ENCODE peak calls at places on chromosome 4, in five cellular contexts. U is adrenal gland, B is right atrium auricular region, I is H1, D is foreskin keratinocyte. J is an unnamed sample.

GRCh38 chr4:159291176-159291575 is 188.3 kb downstream of the RAPGEF2 start:
- DNase-seq in U (no peak), B (no peak), I (no peak), D (peak; percentile 15), J (no peak)

GRCh38 chr4:110165382-110166285 is 32.8 kb downstream of the ELOVL6 start:
- DNase-seq in U (peak; percentile 59), B (no peak), I (no peak), D (peak; percentile 90), J (no peak)

GRCh38 chr4:188008377-188008776 is 12.8 kb downstream of the ZFP42 start:
- DNase-seq in U (no peak), B (no peak), I (no peak), D (peak; percentile 94), J (peak; percentile 60)

GRCh38 chr4:22678851-22679517 is 13.8 kb upstream of the GBA3 start:
- DNase-seq in U (no peak), B (no peak), I (no peak), D (no peak), J (no peak)

GRCh38 chr4:35963969-35964515 is 280.3 kb downstream of the ARAP2 start:
- DNase-seq in U (no peak), B (no peak), I (no peak), D (peak; percentile 42), J (no peak)

GRCh38 chr4:89109841-89110540 is 1.3 kb upstream of the TIGD2 start:
- DNase-seq in U (no peak), B (no peak), I (no peak), D (no peak), J (no peak)

GRCh38 chr4:172344266-172344772 is 531.1 kb downstream of the GALNTL6 start:
- DNase-seq in U (no peak), B (no peak), I (no peak), D (no peak), J (no peak)

GRCh38 chr4:133377286-133377685 is 228.2 kb downstream of the PCDH10 start:
- DNase-seq in U (no peak), B (no peak), I (no peak), D (no peak), J (no peak)

GRCh38 chr4:37802068-37802666 is 24.3 kb upstream of the PGM2 start:
- DNase-seq in U (peak; percentile 78), B (no peak), I (no peak), D (peak; percentile 74), J (peak; percentile 63)

GRCh38 chr4:143025111-143025704 is 159.5 kb upstream of the USP38 start:
- DNase-seq in U (no peak), B (no peak), I (no peak), D (peak; percentile 16), J (no peak)

GRCh38 chr4:2799444-2799911 is 6.6 kb downstream of the SH3BP2 start:
- DNase-seq in U (peak; percentile 36), B (no peak), I (no peak), D (no peak), J (no peak)

GRCh38 chr4:6730603-6731300 is 14.8 kb downstream of the BLOC1S4 start:
- DNase-seq in U (no peak), B (peak; percentile 68), I (no peak), D (no peak), J (no peak)

GRCh38 chr4:46698891-46699290 is 210.2 kb downstream of the COX7B2 start:
- DNase-seq in U (no peak), B (no peak), I (no peak), D (no peak), J (no peak)

GRCh38 chr4:23903859-23904438 is 14.1 kb upstream of the PPARGC1A start:
- DNase-seq in U (no peak), B (no peak), I (no peak), D (no peak), J (no peak)

GRCh38 chr4:172826866-172827265 is 341.7 kb upstream of the GALNT7 start:
- DNase-seq in U (no peak), B (no peak), I (no peak), D (no peak), J (no peak)

GRCh38 chr4:89482248-89482647 is 174.6 kb upstream of the GPRIN3 start:
- DNase-seq in U (no peak), B (no peak), I (no peak), D (peak; percentile 40), J (no peak)

GRCh38 chr4:101346312-101346561 is 1.1 kb downstream of the PPP3CA start:
- DNase-seq in U (no peak), B (no peak), I (no peak), D (no peak), J (no peak)

GRCh38 chr4:109191216-109191615 is 111.2 kb downstream of the COL25A1 start:
- DNase-seq in U (no peak), B (no peak), I (no peak), D (no peak), J (no peak)

GRCh38 chr4:150960818-150961217 is 54.3 kb downstream of the LRBA start:
- DNase-seq in U (no peak), B (no peak), I (peak; percentile 71), D (peak; percentile 45), J (no peak)

GRCh38 chr4:94338681-94339351 is 3.8 kb downstream of the HPGDS start:
- DNase-seq in U (no peak), B (no peak), I (no peak), D (no peak), J (no peak)
- H3K27ac ChIP-seq in U (no peak overlapping the region), B (no peak overlapping the region), I (no peak overlapping the region), D (no peak overlapping the region), J (no peak overlapping the region)

GRCh38 chr4:65861993-65862392 is 191.7 kb upstream of the EPHA5 start:
- DNase-seq in U (no peak), B (no peak), I (no peak), D (peak; percentile 33), J (no peak)

GRCh38 chr4:65868096-65868824 is 198.0 kb upstream of the EPHA5 start:
- DNase-seq in U (no peak), B (no peak), I (no peak), D (peak; percentile 28), J (peak; percentile 36)

DNA sequence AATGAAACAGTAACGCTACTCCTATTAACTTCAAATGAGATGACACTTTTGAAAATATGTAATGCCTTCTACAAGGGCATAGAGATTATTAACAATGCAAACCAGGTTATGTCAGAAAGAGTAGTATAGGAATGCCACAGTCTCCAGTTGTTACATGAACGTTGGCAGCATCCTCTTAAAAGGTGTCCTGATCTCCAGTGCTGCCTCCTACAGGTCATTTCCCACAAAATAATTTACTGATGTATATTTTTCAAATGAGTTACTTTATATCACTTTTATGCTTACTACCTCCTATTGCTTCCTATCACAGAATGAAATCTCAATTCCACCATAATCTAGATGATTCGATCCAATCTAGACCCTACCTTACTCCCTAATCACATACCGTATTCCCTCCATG is 195.2 kb upstream of the EPHA5 start:
- DNase-seq in U (no peak), B (no peak), I (no peak), D (peak; percentile 20), J (no peak)
- TF ChIP-seq CTCF in U (no peak), B (no peak), I (peak; percentile 32), D (peak; percentile 63), J (peak; percentile 38)

DNA sequence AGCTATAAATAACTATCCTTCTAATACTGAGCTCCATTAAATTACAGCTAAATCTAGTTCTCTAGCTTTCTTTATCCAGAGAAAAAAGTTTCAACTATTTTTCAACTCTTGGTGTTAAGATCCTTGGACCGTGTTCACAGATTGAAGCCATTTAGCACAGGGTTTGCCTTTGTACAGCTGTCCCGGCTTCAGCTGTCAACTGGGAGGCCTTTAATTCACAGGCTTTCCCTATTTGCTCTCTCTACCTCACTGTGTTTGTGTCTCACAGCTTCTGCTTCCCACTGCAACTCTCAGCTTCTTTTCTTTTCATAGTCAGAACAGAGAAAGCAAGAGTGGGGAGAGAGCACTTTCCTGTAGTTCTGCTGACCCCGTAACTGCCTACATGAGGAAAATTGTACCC is 76.9 kb upstream of the SMAD1 start:
- DNase-seq in U (no peak), B (no peak), I (no peak), D (no peak), J (no peak)
- H3K27ac ChIP-seq in U (no peak overlapping the region), B (no peak overlapping the region), I (no peak overlapping the region), D (no peak overlapping the region), J (no peak overlapping the region)

DNA sequence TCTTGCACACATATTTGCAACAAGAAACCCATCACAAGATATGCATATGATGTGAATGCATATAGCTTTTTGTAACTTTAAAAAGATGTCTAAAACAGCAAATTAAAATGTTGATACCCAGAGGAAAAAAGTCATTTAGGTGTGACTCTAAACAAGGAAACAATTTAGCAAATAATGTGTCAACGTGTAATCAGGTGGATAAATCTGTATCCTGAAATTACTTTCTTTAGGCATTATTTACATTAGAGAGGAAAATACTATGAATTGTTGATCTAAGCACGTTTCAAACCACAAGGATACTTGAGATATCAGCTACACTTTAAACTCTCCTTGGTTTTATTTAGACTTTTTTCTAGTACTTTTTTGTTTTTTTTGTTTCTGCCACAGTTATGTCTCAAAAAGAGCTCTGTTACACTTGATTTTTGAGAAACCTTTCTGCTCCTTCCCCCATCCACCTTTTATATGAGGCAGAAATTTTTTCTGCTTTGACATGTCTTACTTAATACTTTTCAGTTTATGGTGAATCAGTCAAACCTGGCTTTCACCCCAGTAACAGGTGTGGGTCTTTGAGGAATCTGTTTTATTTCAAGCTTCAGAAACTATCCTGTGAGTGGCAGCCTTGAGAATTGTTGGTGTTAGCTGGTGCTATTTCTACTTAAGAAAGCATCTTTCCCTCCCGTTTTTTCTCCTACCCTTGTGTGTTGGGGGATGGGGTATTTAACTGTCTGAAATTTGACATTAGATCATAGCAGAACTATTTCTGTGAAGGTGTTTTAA is 1.9 kb downstream of the NPNT start:
- DNase-seq in U (no peak), B (no peak), I (no peak), D (peak; percentile 66), J (peak; percentile 61)
- TF ChIP-seq CTCF in U (no peak), B (no peak), I (no peak), D (peak; percentile 35), J (no peak)

DNA sequence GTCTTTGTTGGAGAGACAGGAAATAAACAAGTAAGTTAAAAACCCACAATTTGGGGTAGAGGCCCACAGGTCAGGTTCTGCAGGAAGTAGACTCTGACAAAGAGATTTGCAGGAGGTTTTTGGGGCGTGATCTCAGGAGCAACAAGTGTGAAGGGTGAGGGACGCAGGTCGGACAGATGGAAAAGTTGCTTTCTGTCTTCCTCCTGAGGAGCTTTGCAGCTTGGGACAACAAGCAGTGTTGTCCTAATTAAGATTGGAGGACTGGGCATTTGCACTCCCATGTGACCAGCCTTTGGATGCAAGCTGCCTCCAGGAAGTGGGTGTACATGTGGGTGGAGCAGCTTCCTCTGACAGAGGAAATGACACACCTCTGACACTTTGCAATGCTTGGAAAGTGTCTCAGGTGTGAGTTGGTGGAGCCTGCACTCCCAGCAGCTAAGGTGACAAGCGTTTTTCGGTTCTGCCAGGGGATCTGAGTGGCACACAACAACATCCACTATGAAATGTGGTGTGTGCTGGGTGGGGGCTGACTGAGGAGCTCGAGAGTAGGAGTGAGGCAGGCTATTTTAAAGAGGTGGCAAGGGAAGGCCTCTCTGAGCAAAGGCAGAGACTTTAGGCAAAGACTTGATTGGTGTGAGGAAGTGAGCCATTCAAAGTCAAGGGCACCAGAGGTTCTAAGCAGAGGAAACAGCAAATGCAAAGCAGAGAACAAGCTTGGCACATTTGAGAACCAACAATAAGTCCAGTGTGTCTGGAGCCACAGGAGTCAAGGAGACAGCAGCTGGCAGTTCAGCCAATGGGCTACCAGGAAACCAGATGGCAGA is 339.8 kb upstream of the GATB start:
- DNase-seq in U (no peak), B (no peak), I (peak; percentile 30), D (peak; percentile 64), J (no peak)
- H3K27ac ChIP-seq in U (peak overlapping the region; percentile 13), B (peak overlapping the region; percentile 27), I (no peak overlapping the region), D (peak overlapping the region; percentile 84), J (no peak overlapping the region)

DNA sequence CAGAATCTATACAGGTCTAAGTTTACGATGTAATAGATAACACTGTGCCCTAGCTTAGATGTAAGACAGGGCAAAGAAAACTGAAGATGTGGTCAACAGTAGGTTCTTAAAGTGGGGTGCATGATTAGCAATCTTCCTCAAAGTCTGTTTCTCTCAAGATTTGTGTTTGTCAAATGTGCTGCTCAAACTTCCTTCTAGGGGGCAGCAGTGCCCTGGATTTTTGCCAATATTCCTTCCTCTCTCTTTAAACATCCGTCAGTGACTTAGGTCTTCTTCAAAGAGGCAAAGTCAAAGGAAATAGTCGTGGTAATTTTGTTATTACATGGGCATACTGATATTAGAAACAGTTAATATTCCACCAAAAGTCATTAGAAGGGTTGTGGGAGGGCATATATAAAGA is 4.2 kb upstream of the PDHA2 start:
- DNase-seq in U (no peak), B (no peak), I (no peak), D (no peak), J (no peak)
- TF ChIP-seq CTCF in U (no peak), B (peak; percentile 30), I (peak; percentile 63), D (peak; percentile 43), J (no peak)

J was measured in PC-9.